ENCODE peak calls at places on chromosomes 12 and 14, in seven cellular contexts. O is Panc1, N is psoas muscle, U is GM23338, Q is K562, S is heart right ventricle, G is mammary epithelial cell. K is an unnamed sample.

GRCh38 chr14:103123128-103123633 is at the start of gene TNFAIP2:
- DNase-seq in G (no peak), U (peak; percentile 85), O (no peak), S (peak; percentile 67), Q (peak; percentile 57), N (peak; percentile 74), K (peak; percentile 80)

GRCh38 chr12:127108360-127109215 is 1158.4 kb upstream of the TMEM132C start:
- DNase-seq in S (peak; percentile 43), N (peak; percentile 56), G (peak; percentile 60), O (no peak), Q (peak; percentile 80), U (peak; percentile 59), K (peak; percentile 38)

GRCh38 chr14:50544911-50545310 is 12.5 kb upstream of the MAP4K5 start:
- DNase-seq in Q (no peak), O (no peak), N (peak; percentile 62), S (no peak), G (no peak), U (no peak), K (no peak)

GRCh38 chr14:81529391-81529790 is 4.3 kb downstream of the SEL1L start:
- DNase-seq in G (no peak), S (no peak), Q (no peak), U (no peak), N (no peak), O (no peak), K (no peak)

GRCh38 chr12:75389061-75389460 is 1.8 kb upstream of the GLIPR1L2 start:
- DNase-seq in Q (no peak), O (peak; percentile 51), U (no peak), G (peak; percentile 62), N (no peak), S (no peak), K (no peak)

GRCh38 chr12:15152864-15153263 is 68.4 kb downstream of the RERG start:
- DNase-seq in O (no peak), Q (no peak), N (no peak), S (no peak), G (peak; percentile 34), U (no peak), K (no peak)

GRCh38 chr14:87698496-87698895 is 294.5 kb downstream of the GALC start:
- DNase-seq in O (no peak), U (no peak), G (peak; percentile 14), S (no peak), Q (no peak), N (no peak), K (no peak)

GRCh38 chr12:11133816-11134215 is 628 bp downstream of the TAS2R30 start:
- DNase-seq in G (peak; percentile 47), Q (no peak), N (no peak), S (no peak), U (no peak), O (no peak), K (no peak)

GRCh38 chr14:91202234-91202974 is 42.1 kb downstream of the GPR68 start:
- DNase-seq in O (no peak), Q (peak; percentile 94), N (peak; percentile 57), S (peak; percentile 43), U (no peak), G (no peak), K (peak; percentile 73)

DNA sequence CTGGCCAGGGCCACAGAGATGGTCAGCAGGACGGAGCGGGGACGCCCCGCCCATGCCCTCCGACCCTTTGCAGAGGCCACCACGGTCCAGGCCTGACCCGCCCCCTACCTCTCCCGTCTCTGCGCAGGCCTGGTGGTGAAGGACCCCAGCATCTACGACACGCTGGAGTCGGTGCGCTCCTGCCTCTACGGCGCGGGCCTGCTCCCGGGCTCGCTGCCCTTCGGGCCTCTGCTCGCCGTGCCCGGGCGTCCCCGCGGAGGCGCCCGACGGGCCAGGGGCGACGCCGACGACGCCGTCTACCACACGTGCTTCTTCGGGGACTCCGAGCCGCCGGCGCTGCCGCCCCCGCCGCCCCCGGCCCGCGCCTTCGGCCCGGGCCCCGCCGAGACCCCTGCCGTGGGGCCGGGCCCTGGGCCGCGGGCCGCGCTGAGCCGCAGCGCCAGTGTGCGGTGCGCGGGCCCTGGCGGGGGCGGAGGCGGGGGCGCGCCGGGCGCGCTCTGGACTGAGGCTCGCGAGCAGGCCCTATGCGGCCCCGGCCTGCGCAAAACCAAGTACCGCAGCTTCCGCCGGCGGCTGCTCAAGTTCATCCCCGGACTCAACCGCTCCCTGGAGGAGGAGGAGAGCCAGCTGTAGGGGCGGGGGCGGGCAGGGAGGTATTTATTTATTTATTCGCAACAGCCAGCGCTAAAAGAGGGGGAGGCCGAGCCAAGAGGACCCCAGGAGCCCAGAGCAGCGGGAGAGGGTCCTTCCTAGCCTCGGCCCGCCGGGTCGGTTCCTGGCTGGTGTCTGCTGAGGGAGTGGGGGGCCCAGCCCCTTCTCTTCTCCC is 8.0 kb downstream of the TAMALIN start:
- DNase-seq in N (no peak), U (peak; percentile 80), Q (no peak), O (no peak), S (no peak), G (no peak), K (no peak)
- H3K27ac ChIP-seq in N (no peak overlapping the region), U (no peak overlapping the region), Q (no peak overlapping the region), O (no peak overlapping the region), S (no peak overlapping the region), G (no peak overlapping the region), K (no peak overlapping the region)

GRCh38 chr14:33938131-33938949 is 12.5 kb downstream of the EGLN3 start:
- DNase-seq in O (no peak), N (peak; percentile 68), Q (peak; percentile 85), G (peak; percentile 45), S (peak; percentile 81), U (peak; percentile 84), K (peak; percentile 60)
- H3K4me3 ChIP-seq in O (no peak overlapping the region), N (peak overlapping the region; percentile 54), Q (peak overlapping the region; percentile 15), G (no peak overlapping the region), S (peak overlapping the region; percentile 0), U (peak overlapping the region; percentile 42), K (peak overlapping the region; percentile 30)

DNA sequence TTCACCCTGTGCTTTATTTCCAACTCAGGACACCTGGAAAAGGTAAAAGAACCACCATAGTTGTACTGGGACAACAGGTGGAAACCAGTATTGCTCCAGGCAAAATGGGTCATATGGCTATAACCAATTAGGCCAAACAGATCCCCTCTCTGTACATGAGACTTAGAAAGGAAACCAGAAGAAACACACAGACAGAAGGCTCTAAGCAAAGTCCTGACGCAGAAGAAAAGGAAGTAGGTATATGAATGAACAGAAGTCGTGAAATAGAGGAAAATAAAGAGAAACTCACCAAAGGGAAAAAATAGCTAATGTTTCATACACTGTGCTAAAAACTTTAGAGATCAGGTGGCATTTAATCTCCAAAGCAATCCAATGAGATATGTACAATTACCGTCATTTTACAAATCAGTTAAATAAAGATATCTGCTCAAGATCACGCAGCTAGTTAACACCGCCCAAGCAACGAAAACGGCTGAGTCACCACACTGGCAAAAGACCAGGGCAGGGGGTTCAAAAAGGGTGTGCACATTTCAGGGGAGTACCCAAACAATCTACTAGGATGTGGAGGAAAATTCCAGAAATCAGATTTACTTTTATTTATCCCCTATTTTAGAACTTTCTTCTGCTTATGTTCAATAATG is 82.3 kb downstream of the ITPR2 start:
- DNase-seq in N (no peak), O (no peak), U (no peak), G (no peak), S (no peak), Q (no peak), K (no peak)
- H3K27ac ChIP-seq in N (no peak overlapping the region), O (no peak overlapping the region), U (no peak overlapping the region), G (no peak overlapping the region), S (no peak overlapping the region), Q (no peak overlapping the region), K (no peak overlapping the region)

DNA sequence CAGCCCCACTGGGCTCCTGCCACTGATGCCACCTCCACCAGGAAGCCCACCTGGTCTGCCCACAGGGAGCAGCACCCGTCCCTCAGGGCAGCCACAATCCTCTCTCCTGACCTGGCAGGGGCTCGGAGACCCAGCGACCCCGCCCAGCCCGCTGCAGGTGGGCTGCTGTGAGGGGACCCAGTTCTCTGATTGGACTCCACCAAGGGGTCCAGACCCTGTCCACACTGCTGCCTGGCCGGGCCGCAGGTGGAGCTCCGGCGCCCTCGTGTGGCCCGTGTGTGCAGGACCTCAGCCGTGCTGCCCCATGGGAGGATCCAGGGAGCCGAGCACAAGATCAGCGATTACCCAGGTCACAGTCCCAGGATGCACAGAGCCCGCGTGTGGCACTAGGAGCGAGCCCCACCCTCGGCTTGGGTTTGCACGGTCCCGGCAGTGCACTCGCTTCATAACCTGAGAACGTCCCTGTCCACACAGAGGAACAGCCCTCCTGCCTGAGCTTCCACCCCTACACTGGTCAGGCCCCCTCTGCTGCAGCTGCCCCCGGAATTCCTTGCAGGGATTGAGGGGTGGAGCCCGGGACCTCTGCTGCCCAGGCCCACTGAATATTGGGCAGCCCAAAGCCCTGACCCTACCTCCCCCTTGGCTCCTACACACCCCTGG is 35.4 kb upstream of the TMEM179 start:
- DNase-seq in G (peak; percentile 30), O (no peak), N (peak; percentile 47), Q (peak; percentile 73), U (peak; percentile 89), S (peak; percentile 48), K (peak; percentile 44)
- H3K4me3 ChIP-seq in G (no peak overlapping the region), O (no peak overlapping the region), N (no peak overlapping the region), Q (no peak overlapping the region), U (peak overlapping the region; percentile 30), S (no peak overlapping the region), K (no peak overlapping the region)

GRCh38 chr12:113359939-113360748 is 1.8 kb downstream of the PLBD2 start:
- DNase-seq in N (peak; percentile 42), O (no peak), Q (no peak), U (peak; percentile 20), S (no peak), G (no peak), K (no peak)

GRCh38 chr12:113359133-113359938 is 949 bp downstream of the PLBD2 start:
- DNase-seq in U (no peak), N (peak; percentile 67), O (no peak), S (peak; percentile 48), G (no peak), Q (no peak), K (peak; percentile 60)

GRCh38 chr12:113361574-113362370 is 3.4 kb downstream of the PLBD2 start:
- DNase-seq in Q (no peak), O (no peak), N (no peak), S (no peak), G (no peak), U (no peak), K (no peak)

DNA sequence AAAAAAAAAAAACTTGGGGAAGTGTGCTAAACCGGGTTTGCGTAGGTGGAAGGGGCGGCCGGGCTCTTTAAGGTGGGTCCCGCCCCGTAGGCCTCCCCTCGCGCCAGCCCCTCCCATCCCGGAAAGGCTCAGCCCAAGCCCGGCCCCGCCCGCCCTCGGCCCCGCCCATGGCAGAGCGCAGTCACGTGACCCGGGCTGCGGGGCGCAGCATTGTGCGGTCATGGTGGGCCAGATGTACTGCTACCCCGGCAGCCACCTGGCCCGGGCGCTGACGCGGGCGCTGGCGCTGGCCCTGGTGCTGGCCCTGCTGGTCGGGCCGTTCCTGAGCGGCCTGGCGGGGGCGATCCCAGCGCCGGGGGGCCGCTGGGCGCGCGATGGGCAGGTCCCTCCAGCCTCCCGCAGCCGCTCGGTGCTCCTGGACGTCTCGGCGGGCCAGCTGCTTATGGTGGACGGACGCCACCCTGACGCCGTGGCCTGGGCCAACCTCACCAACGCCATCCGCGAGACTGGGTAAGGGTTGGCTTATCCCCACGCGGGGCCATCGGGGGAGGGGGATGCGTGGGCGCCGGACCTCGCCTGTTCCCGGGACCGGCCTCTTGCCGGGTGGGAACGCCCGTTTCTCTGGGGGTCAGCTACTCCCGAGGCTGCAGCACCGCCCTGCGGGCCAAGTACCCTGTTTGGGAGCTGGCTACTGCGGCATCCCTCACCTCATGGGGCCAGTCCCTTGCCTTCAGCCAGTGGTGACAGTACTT is at the start of gene PLBD2:
- DNase-seq in U (peak; percentile 97), O (no peak), Q (peak; percentile 95), G (peak; percentile 87), N (peak; percentile 96), S (peak; percentile 94), K (peak; percentile 93)
- H3K27ac ChIP-seq in U (no peak within 1 kb of the TSS), O (peak within 1 kb of the TSS; percentile 75), Q (peak within 1 kb of the TSS; percentile 84), G (peak within 1 kb of the TSS; percentile 18), N (peak within 1 kb of the TSS; percentile 89), S (peak within 1 kb of the TSS; percentile 92), K (peak within 1 kb of the TSS; percentile 86)

GRCh38 chr12:32504626-32505025 is 105.3 kb downstream of the FGD4 start:
- DNase-seq in G (peak; percentile 74), Q (no peak), S (no peak), O (no peak), U (no peak), N (no peak), K (no peak)
- H3K4me3 ChIP-seq in G (no peak overlapping the region), Q (no peak overlapping the region), S (peak overlapping the region; percentile 3), O (no peak overlapping the region), U (no peak overlapping the region), N (peak overlapping the region; percentile 65), K (no peak overlapping the region)

K was measured in tibial artery.